ENCODE peak calls at places on chromosomes 6 and 20, in ten cellular contexts. E, O, M, V, Q, R, W, H, T and L are unnamed samples.

GRCh38 chr6:149150999-149151398 is 166.5 kb upstream of the TAB2 start:
- DNase-seq in E (no peak), O (no peak), M (no peak), V (no peak), Q (peak), R (no peak), W (no peak), H (no peak), T (no peak), L (no peak)

GRCh38 chr6:118263929-118264486 is 284.1 kb upstream of the PLN start:
- DNase-seq in E (peak), O (no peak), M (peak), V (peak), Q (peak), R (peak), W (no peak), H (peak), T (peak), L (peak)

GRCh38 chr20:43829951-43830690 is 84.5 kb upstream of the TOX2 start:
- DNase-seq in E (no peak), O (no peak), M (no peak), V (no peak), Q (no peak), R (no peak), W (no peak), H (no peak), T (no peak), L (no peak)

GRCh38 chr20:22909436-22909835 is 125.7 kb upstream of the SSTR4 start:
- DNase-seq in E (no peak), O (no peak), M (no peak), V (no peak), Q (no peak), R (no peak), W (no peak), H (no peak), T (no peak), L (peak)

GRCh38 chr6:16725145-16725864 is 36.0 kb downstream of the ATXN1 start:
- DNase-seq in E (no peak), O (no peak), M (no peak), V (no peak), Q (peak), R (peak), W (peak), H (no peak), T (no peak), L (no peak)

GRCh38 chr6:139250296-139251274 is 41.2 kb downstream of the TXLNB start:
- DNase-seq in E (peak), O (peak), M (peak), V (peak), Q (peak), R (peak), W (peak), H (peak), T (peak), L (peak)

GRCh38 chr6:99514089-99514488 is 1.1 kb downstream of the USP45 start:
- DNase-seq in E (no peak), O (peak), M (peak), V (no peak), Q (peak), R (no peak), W (no peak), H (no peak), T (no peak), L (peak)

GRCh38 chr6:153941768-153942167 is 97.3 kb upstream of the OPRM1 start:
- DNase-seq in E (no peak), O (peak), M (no peak), V (no peak), Q (no peak), R (no peak), W (no peak), H (no peak), T (peak), L (no peak)

GRCh38 chr6:166969390-166970002 is 13.1 kb upstream of the RNASET2 start:
- DNase-seq in E (no peak), O (no peak), M (no peak), V (no peak), Q (no peak), R (no peak), W (no peak), H (no peak), T (no peak), L (no peak)

GRCh38 chr6:33850869-33851541 is 47.2 kb upstream of the MLN start:
- DNase-seq in E (no peak), O (no peak), M (peak), V (no peak), Q (no peak), R (no peak), W (no peak), H (peak), T (no peak), L (no peak)

GRCh38 chr6:97591955-97592354 is 308.9 kb upstream of the MMS22L start:
- DNase-seq in E (peak), O (no peak), M (peak), V (no peak), Q (no peak), R (no peak), W (no peak), H (peak), T (no peak), L (peak)

DNA sequence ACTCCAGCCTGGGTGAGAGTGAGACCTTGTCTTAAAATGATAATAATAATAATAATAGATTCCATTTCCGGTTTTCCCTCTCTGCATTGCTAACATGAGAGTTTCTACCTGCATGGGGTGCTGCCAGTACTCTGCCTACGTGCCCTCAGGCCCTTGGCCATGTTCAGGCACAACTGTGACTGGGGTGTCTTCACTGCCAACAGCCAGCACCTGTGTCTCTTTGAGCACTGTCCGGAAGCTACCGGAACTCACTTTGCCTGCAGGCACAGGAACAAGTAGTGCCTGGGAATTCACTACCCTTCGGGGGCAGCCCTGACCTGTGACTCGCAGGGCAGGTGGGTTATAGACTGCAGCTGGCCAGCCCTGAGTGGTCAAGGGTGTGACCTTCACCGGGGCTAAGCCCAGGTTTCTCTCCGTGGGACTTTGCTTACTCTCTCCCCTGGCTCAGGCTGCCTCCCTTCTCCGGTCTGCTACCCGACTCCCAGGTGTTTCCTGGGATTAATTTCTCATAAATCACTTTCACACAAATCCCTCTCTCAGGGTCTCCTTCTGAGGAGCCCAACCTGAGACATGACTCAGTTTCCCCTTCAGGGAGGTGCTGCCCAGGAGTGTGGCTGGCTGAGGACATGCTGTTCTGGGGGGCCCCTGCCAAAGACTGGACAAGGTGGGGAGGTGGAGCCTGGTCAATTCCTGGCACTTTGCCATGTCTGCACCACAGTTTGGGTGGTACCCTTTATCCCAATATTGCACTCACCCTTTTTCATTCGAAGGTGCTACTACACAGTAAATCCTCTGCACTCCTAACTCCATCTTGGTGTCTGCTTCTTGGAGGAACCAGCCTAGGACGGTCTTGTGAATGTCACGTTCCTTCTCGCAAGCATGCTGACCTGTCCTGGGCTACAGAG is 79.5 kb upstream of the RALGAPA2 start:
- DNase-seq in E (no peak), O (no peak), M (no peak), V (no peak), Q (no peak), R (no peak), W (no peak), H (no peak), T (no peak), L (no peak)
- H3K9ac ChIP-seq in E (no peak), O (no peak), M (no peak), V (no peak), Q (no peak), R (no peak), W (no peak), H (no peak), T (no peak), L (no peak)

GRCh38 chr20:51062065-51062464 is 39.2 kb upstream of the KCNG1 start:
- DNase-seq in E (no peak), O (no peak), M (no peak), V (no peak), Q (peak), R (no peak), W (no peak), H (peak), T (no peak), L (no peak)
- H3K27ac ChIP-seq in E (no peak), O (no peak), M (no peak), V (no peak), Q (no peak), R (no peak), W (no peak), H (no peak), T (no peak), L (no peak)

GRCh38 chr20:5696011-5696559 is 54.1 kb upstream of the SHLD1 start:
- DNase-seq in E (no peak), O (no peak), M (no peak), V (no peak), Q (peak), R (peak), W (no peak), H (no peak), T (peak), L (no peak)
- H3K9ac ChIP-seq in E (no peak), O (no peak), M (no peak), V (no peak), Q (no peak), R (no peak), W (no peak), H (no peak), T (peak), L (no peak)

DNA sequence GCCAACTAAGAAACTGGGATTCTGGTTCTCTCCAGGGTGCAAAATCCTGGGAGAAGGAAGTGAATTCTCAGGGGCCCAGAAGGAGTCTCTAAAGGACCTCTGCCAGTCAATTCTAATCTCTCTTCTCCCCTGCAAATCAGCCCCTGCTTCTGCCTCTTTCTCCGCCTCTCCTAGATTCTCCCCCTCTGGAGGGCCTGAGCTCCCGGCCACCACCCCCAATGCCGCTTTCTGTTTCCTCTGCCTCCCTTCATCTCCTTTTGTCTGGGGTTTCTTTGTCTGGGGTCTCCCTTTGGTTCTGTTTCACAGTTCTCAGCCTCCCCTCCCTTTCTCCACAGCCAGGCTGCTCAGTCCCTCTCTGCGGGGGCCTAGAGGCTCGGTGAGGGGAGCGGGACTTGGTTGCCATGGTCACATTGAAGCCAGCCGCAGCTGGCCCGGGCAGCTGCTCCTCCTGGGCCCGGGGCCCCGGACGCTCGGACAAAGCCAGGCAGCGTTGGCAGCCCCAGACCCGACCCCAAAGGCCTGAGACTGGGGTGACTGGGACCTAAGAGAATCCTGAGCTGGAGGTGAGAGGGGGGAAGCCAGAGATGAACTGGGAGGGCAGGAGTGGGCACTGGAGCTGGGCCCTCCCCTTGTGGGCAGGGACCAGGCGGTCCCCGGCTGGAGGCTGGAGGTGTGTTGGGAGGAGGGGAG is 3.6 kb upstream of the DDR1 start:
- DNase-seq in E (peak), O (no peak), M (peak), V (peak), Q (no peak), R (no peak), W (no peak), H (peak), T (no peak), L (peak)
- H3K27ac ChIP-seq in E (no peak), O (no peak), M (no peak), V (peak), Q (no peak), R (no peak), W (no peak), H (peak), T (no peak), L (peak)

GRCh38 chr6:31961616-31962015 is 2.6 kb downstream of the SKIC2 start:
- DNase-seq in E (no peak), O (no peak), M (no peak), V (no peak), Q (no peak), R (no peak), W (no peak), H (no peak), T (no peak), L (no peak)
- H3K9ac ChIP-seq in E (no peak), O (no peak), M (no peak), V (no peak), Q (no peak), R (no peak), W (no peak), H (no peak), T (no peak), L (no peak)

GRCh38 chr6:39706819-39707218 is 18.4 kb downstream of the KIF6 start:
- DNase-seq in E (no peak), O (no peak), M (no peak), V (no peak), Q (no peak), R (no peak), W (no peak), H (no peak), T (no peak), L (no peak)

GRCh38 chr6:39702265-39702664 is 22.9 kb downstream of the KIF6 start:
- DNase-seq in E (no peak), O (no peak), M (no peak), V (no peak), Q (no peak), R (no peak), W (no peak), H (no peak), T (no peak), L (no peak)

DNA sequence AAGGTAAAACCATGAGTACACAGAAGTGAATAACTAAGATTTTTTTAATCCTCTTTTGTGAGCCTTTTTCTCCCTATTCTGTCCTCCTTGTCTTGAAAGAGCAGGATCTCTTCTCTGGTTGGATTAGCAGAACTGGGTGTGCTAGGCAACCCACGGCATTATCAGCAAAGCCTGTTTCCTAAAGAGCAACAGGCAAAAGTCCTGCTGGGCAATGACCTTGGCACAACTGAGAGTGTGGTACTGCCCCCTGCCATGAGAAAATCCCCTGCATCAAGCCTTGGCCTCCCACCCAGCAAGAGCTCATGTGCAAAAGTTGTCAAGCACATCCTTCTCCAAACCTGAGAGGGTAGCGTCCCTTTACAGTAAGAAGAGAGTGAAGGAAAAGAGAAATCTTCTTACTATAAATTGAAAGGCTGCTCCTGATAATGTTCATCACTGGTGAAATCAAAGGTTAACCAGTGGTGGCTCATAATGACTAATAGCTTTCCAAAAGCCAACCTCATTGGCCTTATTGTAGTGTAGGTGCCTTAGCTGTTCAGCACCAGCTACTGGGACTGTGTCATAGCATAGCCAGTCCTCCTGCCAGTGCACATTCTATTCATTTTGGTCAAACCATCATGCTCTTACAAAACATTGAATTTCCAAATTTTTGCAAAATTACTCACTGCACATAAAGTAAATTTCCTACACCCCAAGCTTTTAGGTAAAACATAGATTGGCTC is 17.1 kb downstream of the KIF6 start:
- DNase-seq in E (no peak), O (no peak), M (peak), V (no peak), Q (peak), R (no peak), W (no peak), H (no peak), T (no peak), L (no peak)
- H3K27ac ChIP-seq in E (no peak), O (no peak), M (no peak), V (no peak), Q (no peak), R (no peak), W (no peak), H (no peak), T (no peak), L (no peak)

DNA sequence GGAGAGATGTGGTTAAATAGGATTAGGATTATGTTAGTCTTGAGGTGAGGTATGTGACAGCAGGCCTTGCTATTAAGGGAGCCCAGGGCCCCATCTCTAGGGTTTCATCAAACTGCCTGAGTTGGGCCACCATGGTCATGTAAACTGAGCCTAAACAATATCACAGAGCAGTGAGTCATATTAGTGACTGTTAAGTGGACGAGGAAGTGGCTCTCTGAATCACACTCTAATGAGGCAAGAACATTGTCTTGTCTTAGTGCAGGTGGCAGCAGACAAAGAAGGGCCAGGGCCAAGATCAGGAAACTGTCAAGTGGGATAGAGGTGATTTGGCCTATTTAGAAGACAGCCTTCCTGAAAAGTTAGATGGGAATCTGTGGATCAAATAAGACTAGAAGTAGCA is 23.1 kb downstream of the ENPP3 start:
- DNase-seq in E (no peak), O (no peak), M (peak), V (no peak), Q (peak), R (peak), W (peak), H (no peak), T (no peak), L (no peak)
- H3K9ac ChIP-seq in E (no peak), O (no peak), M (no peak), V (no peak), Q (no peak), R (no peak), W (no peak), H (no peak), T (no peak), L (no peak)